ENCODE peak calls at places on chromosomes 4 and X, in seven cellular contexts. S is H9, Q is B cell, T is RCC 7860, C is NCI-H345, U is AG10803, O is Karpas-422. D is an unnamed sample.

GRCh38 chr4:3369781-3370660 is 71.7 kb upstream of the HGFAC start:
- DNase-seq in S (peak; percentile 70), Q (no peak), T (peak; percentile 60), C (peak; percentile 9), U (peak; percentile 95), O (no peak), D (peak; percentile 90)

GRCh38 chr4:154720618-154721267 is 23.1 kb upstream of the LRAT start:
- DNase-seq in S (peak; percentile 41), Q (no peak), T (no peak), C (no peak), U (no peak), O (no peak), D (peak; percentile 22)

GRCh38 chrX:121405826-121406225 is 358.4 kb downstream of the GLUD2 start:
- DNase-seq in S (no peak), Q (no peak), T (no peak), C (no peak), U (no peak), O (no peak), D (no peak)

GRCh38 chr4:84159767-84160166 is 339.3 kb downstream of the NKX6-1 start:
- DNase-seq in S (peak; percentile 64), Q (no peak), T (no peak), C (no peak), U (no peak), O (no peak), D (peak; percentile 18)

GRCh38 chr4:6940744-6941137 is 31.1 kb downstream of the TBC1D14 start:
- DNase-seq in S (no peak), Q (no peak), T (no peak), C (no peak), U (no peak), O (no peak), D (no peak)

GRCh38 chrX:11261260-11261659 is 32.0 kb upstream of the AMELX start:
- DNase-seq in S (no peak), Q (no peak), T (peak; percentile 20), C (no peak), U (peak; percentile 56), O (no peak), D (no peak)

GRCh38 chr4:46506876-46507275 is 116.9 kb upstream of the GABRA2 start:
- DNase-seq in S (no peak), Q (no peak), T (no peak), C (no peak), U (no peak), O (no peak), D (no peak)

GRCh38 chr4:96524311-96524875 is 684.5 kb downstream of the PDHA2 start:
- DNase-seq in S (no peak), Q (no peak), T (no peak), C (no peak), U (no peak), O (no peak), D (no peak)

GRCh38 chrX:85941275-85941674 is 106.1 kb downstream of the CHM start:
- DNase-seq in S (no peak), Q (no peak), T (no peak), C (no peak), U (no peak), O (no peak), D (no peak)

GRCh38 chr4:114857831-114858230 is 255.6 kb downstream of the NDST4 start:
- DNase-seq in S (no peak), Q (no peak), T (no peak), C (no peak), U (no peak), O (no peak), D (no peak)

GRCh38 chrX:111100191-111100590 is 4.2 kb downstream of the PAK3 start:
- DNase-seq in S (peak; percentile 65), Q (peak; percentile 39), T (peak; percentile 5), C (peak; percentile 42), U (peak; percentile 37), O (peak; percentile 84), D (peak; percentile 84)

GRCh38 chrX:73977542-73978169 is 326.3 kb upstream of the ZCCHC13 start:
- DNase-seq in S (peak; percentile 32), Q (no peak), T (no peak), C (no peak), U (no peak), O (no peak), D (no peak)

GRCh38 chr4:6914448-6914847 is 4.8 kb downstream of the TBC1D14 start:
- DNase-seq in S (no peak), Q (no peak), T (no peak), C (no peak), U (no peak), O (no peak), D (no peak)

GRCh38 chr4:145933134-145933533 is 5.5 kb downstream of the ZNF827 start:
- DNase-seq in S (no peak), Q (no peak), T (no peak), C (no peak), U (peak; percentile 47), O (no peak), D (no peak)

GRCh38 chr4:168162604-168163003 is 70.3 kb downstream of the ANXA10 start:
- DNase-seq in S (no peak), Q (no peak), T (no peak), C (no peak), U (no peak), O (no peak), D (no peak)

GRCh38 chr4:26822546-26822945 is 38.1 kb upstream of the STIM2 start:
- DNase-seq in S (no peak), Q (no peak), T (no peak), C (no peak), U (no peak), O (peak; percentile 72), D (no peak)